ENCODE peak calls at places on chromosomes 7 and 10, in five cellular contexts. R, H, G, D and I are unnamed samples.

GRCh38 chr7:101814081-101814995 is 3.1 kb upstream of the CUX1 start:
- DNase-seq in R (peak), H (peak), G (peak), D (peak), I (peak)

GRCh38 chr10:78914502-78915330 is 154.1 kb upstream of the ZMIZ1 start:
- DNase-seq in R (no peak), H (no peak), G (no peak), D (no peak), I (no peak)

GRCh38 chr7:30348083-30348560 is 63.7 kb downstream of the ZNRF2 start:
- DNase-seq in R (peak), H (peak), G (no peak), D (peak), I (no peak)

GRCh38 chr7:155188821-155189599 is 108.7 kb upstream of the INSIG1 start:
- DNase-seq in R (no peak), H (no peak), G (no peak), D (no peak), I (no peak)

GRCh38 chr7:149202831-149203231 is 7.5 kb downstream of the ZNF282 start:
- DNase-seq in R (no peak), H (no peak), G (no peak), D (no peak), I (no peak)

GRCh38 chr10:110652475-110653118 is 8.5 kb downstream of the RBM20 start:
- DNase-seq in R (no peak), H (no peak), G (no peak), D (no peak), I (no peak)

GRCh38 chr10:16477757-16478156 is 40.9 kb downstream of the PTER start:
- DNase-seq in R (no peak), H (no peak), G (no peak), D (no peak), I (no peak)

GRCh38 chr10:116836087-116836486 is 13.2 kb upstream of the ENO4 start:
- DNase-seq in R (no peak), H (peak), G (no peak), D (no peak), I (peak)

GRCh38 chr7:129281163-129281562 is 56.3 kb downstream of the AHCYL2 start:
- DNase-seq in R (no peak), H (no peak), G (no peak), D (no peak), I (no peak)

GRCh38 chr7:41706228-41706930 is 3.5 kb upstream of the INHBA start:
- DNase-seq in R (no peak), H (no peak), G (no peak), D (no peak), I (no peak)

GRCh38 chr10:13526952-13527863 is 1.6 kb downstream of the BEND7 start:
- DNase-seq in R (no peak), H (peak), G (no peak), D (no peak), I (no peak)